ENCODE peak calls at places on chromosomes 1 and 21, in six cellular contexts. G, L, T, K, P and C are unnamed samples.

GRCh38 chr1:5992814-5993552 is 758 bp upstream of the NPHP4 start:
- ATAC-seq in G (no peak), L (peak), T (peak), K (peak), P (peak), C (peak)

GRCh38 chr1:203644661-203645510 is 18.3 kb downstream of the ATP2B4 start:
- ATAC-seq in G (no peak), L (peak), T (no peak), K (no peak), P (peak), C (peak)

GRCh38 chr1:187280051-187280450 is 451.3 kb downstream of the PLA2G4A start:
- ATAC-seq in G (no peak), L (no peak), T (no peak), K (no peak), P (no peak), C (no peak)

GRCh38 chr1:162988869-162989268 is 80.3 kb upstream of the RGS4 start:
- ATAC-seq in G (no peak), L (peak), T (peak), K (no peak), P (peak), C (no peak)

GRCh38 chr1:150572918-150573647 is 6.3 kb downstream of the MCL1 start:
- ATAC-seq in G (no peak), L (peak), T (no peak), K (peak), P (no peak), C (no peak)

GRCh38 chr1:219518168-219518905 is 94.6 kb downstream of the ZC3H11B start:
- ATAC-seq in G (no peak), L (no peak), T (no peak), K (no peak), P (peak), C (no peak)

GRCh38 chr1:65866439-65866838 is 73.7 kb downstream of the PDE4B start:
- ATAC-seq in G (no peak), L (no peak), T (no peak), K (no peak), P (no peak), C (no peak)

GRCh38 chr1:2921970-2922686 is 99.1 kb upstream of the ACTRT2 start:
- ATAC-seq in G (no peak), L (peak), T (peak), K (no peak), P (peak), C (no peak)

GRCh38 chr1:189929501-189930099 is 548.1 kb downstream of the BRINP3 start:
- ATAC-seq in G (no peak), L (no peak), T (no peak), K (no peak), P (no peak), C (no peak)

GRCh38 chr1:214516434-214517326 is 34.7 kb downstream of the PTPN14 start:
- ATAC-seq in G (peak), L (no peak), T (peak), K (no peak), P (no peak), C (no peak)

GRCh38 chr1:204442376-204443259 is 31.0 kb upstream of the PPP1R15B start:
- ATAC-seq in G (no peak), L (no peak), T (no peak), K (no peak), P (no peak), C (no peak)

GRCh38 chr1:184533049-184533448 is 146.2 kb downstream of the C1orf21 start:
- ATAC-seq in G (no peak), L (no peak), T (no peak), K (peak), P (no peak), C (no peak)

GRCh38 chr1:39646232-39647081 is 7.0 kb upstream of the HEYL start:
- ATAC-seq in G (peak), L (peak), T (peak), K (peak), P (no peak), C (peak)

GRCh38 chr1:94532077-94532476 is 9.5 kb downstream of the F3 start:
- ATAC-seq in G (no peak), L (no peak), T (peak), K (no peak), P (no peak), C (no peak)

GRCh38 chr1:101181930-101182329 is 54.9 kb upstream of the S1PR1 start:
- ATAC-seq in G (peak), L (no peak), T (no peak), K (no peak), P (no peak), C (peak)

GRCh38 chr1:35172022-35172421 is 20.9 kb downstream of the SFPQ start:
- ATAC-seq in G (no peak), L (no peak), T (peak), K (no peak), P (no peak), C (no peak)

DNA sequence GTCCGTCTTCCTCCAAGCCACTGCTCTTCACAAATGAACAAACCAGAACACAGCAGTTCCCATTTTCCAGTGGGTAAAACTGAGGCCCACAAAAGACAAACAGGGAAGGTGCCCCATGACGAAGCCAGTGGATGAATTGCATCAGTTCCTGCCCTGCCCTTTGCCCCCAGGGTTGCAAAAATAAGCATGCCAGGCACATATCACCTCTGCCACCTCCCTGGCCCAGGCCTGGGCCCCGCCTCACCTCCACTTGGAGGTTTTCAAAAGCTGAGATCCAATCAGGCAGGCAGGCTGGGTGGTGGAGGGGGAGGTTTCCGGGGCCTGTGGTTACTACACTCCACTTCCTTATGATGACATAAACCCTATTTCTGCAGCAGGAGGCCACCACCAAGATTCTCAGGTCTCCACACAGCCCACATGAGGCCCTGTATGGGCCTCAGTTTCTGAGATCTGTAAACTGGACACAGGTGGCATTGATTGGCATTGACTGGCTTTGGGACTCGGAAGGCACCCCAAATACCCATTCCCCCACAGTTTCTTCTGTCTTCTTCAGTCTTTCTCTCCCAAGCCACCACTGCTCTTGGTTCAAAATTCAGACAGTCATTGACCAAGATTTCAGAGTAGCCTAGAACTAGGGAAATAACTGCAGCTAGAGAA is 4.1 kb downstream of the KIF21B start:
- ATAC-seq in G (peak), L (peak), T (no peak), K (peak), P (no peak), C (no peak)
- TF ChIP-seq POLR2A in G (no peak), L (peak), T (no peak), K (peak), P (no peak), C (no peak)

GRCh38 chr1:242586355-242586670 is 61.8 kb upstream of the PLD5 start:
- ATAC-seq in G (no peak), L (no peak), T (no peak), K (no peak), P (no peak), C (no peak)
- TF ChIP-seq CTCF in G (no peak), L (no peak), T (no peak), K (no peak), P (no peak), C (no peak)

DNA sequence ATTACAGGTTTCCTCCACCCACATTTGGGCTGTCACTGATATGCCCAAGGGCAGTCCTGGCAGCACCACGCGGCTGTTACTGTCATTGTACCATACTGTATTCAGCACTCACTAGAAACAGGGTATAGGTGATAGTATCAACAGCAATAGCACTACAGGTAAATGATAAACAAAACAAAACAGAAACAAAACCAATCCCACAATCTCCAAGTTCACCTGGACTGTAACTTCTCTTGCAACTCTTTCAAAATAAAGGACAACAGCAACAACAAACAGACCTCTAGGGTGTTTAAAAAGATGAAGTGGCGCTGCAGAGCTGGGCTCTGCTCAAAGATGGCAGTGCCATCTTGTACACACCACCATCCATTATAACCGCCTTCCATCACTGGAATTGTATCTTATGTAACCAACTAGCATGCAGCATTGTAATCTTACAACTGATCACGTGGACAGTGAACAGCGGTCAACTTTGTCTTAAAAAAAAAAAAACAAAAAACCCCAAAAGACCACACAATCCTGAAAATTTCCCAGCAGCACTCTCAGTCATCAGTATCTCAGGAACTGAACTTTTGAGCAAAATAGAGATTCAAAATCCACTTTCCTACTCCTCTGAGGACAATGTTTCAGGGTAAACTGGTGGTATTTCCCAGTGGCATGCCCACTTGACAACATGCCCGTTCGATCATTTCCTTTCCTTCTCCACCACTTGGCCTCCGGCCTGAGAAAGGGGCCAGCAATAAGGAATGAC is 3.8 kb downstream of the IRF2BP2 start:
- ATAC-seq in G (no peak), L (peak), T (no peak), K (peak), P (no peak), C (no peak)
- TF ChIP-seq POLR2AphosphoS5 in G (peak), L (no peak), T (peak), K (peak), P (peak), C (peak)

GRCh38 chr1:154993572-154994268 is at the start of gene LENEP:
- ATAC-seq in G (no peak), L (peak), T (no peak), K (no peak), P (peak), C (no peak)
- TF ChIP-seq POLR2A in G (no peak), L (peak), T (peak), K (no peak), P (no peak), C (no peak)

GRCh38 chr21:42679982-42680330 is 26.5 kb downstream of the PDE9A start:
- ATAC-seq in G (no peak), L (no peak), T (no peak), K (no peak), P (no peak), C (no peak)

GRCh38 chr21:42680429-42680828 is 27.0 kb downstream of the PDE9A start:
- ATAC-seq in G (no peak), L (no peak), T (no peak), K (no peak), P (no peak), C (no peak)

GRCh38 chr21:42678118-42678430 is 24.7 kb downstream of the PDE9A start:
- ATAC-seq in G (no peak), L (no peak), T (no peak), K (no peak), P (no peak), C (no peak)

GRCh38 chr21:42678618-42679295 is 25.3 kb downstream of the PDE9A start:
- ATAC-seq in G (no peak), L (no peak), T (no peak), K (no peak), P (no peak), C (no peak)

DNA sequence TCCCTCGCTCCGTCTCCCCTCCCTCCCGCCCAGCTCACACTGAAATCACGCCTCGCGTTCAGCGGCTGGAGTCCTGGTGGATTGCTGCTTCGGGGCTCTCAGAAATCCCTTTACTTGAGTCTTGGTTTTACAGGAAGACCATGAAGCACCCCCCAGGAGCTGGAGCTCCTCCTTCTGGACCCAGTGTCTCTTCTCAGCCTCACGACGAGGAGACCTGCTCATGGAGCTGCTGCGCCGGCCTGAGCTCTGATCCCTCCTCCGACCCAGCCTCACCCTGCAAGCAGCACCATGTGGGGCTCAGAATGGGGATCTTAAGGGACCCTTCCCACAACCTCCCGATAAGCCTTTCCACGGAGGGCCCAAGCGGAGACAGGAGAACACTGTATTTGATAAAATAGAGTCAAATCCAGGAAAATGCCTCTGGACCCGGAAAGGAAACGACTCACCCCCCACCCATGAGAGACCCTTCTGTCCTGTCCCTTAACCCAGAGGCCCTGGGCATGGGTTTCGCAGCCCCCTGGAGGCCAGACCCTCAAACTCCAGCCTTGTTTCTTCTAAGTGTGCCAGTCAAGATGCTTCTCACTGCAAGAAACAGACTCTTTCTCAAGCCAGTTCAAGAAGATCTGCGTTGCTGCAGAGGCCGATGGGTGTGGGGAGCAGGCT is 26.0 kb downstream of the PDE9A start:
- ATAC-seq in G (no peak), L (no peak), T (no peak), K (no peak), P (no peak), C (no peak)
- TF ChIP-seq CTCF in G (no peak), L (no peak), T (no peak), K (no peak), P (no peak), C (no peak)

GRCh38 chr1:220902916-220903315 is 23.7 kb downstream of the HLX start:
- ATAC-seq in G (no peak), L (no peak), T (no peak), K (no peak), P (no peak), C (no peak)
- TF ChIP-seq POLR2AphosphoS5 in G (no peak), L (no peak), T (no peak), K (no peak), P (no peak), C (no peak)